ENCODE peak calls at places on chromosomes 3 and 15, in six cellular contexts. B, D, A, L, S and K are unnamed samples.

GRCh38 chr3:60497922-60498321 is 753.3 kb downstream of the FHIT start:
- DNase-seq in S (peak), A (no peak), D (no peak), L (no peak), B (no peak), K (no peak)

GRCh38 chr15:74191798-74192197 is 10.8 kb downstream of the STRA6 start:
- DNase-seq in D (no peak), A (no peak), S (no peak), B (no peak), L (no peak), K (no peak)

GRCh38 chr15:63041982-63042878 is at the start of gene TPM1:
- DNase-seq in A (peak), S (peak), B (no peak), L (peak), D (peak), K (no peak)

GRCh38 chr3:133917144-133917543 is 21.5 kb upstream of the RAB6B start:
- DNase-seq in D (no peak), B (no peak), A (no peak), L (no peak), S (no peak), K (no peak)

GRCh38 chr3:83426311-83426710 is 1532.5 kb upstream of the CADM2 start:
- DNase-seq in D (peak), A (no peak), L (no peak), B (no peak), S (no peak), K (no peak)

GRCh38 chr3:128482857-128483656 is 9.9 kb downstream of the GATA2 start:
- DNase-seq in B (no peak), D (peak), L (no peak), S (no peak), A (no peak), K (no peak)

GRCh38 chr15:75640483-75641175 is 605 bp upstream of the IMP3 start:
- DNase-seq in A (no peak), D (peak), B (peak), S (peak), L (no peak), K (no peak)

GRCh38 chr3:96491023-96491422 is 323.4 kb upstream of the EPHA6 start:
- DNase-seq in S (no peak), L (no peak), B (no peak), D (no peak), A (no peak), K (no peak)

GRCh38 chr3:65013053-65013452 is 325.3 kb upstream of the ADAMTS9 start:
- DNase-seq in L (no peak), D (no peak), B (no peak), S (no peak), A (no peak), K (no peak)

GRCh38 chr3:197394464-197395321 is 96.3 kb upstream of the DLG1 start:
- DNase-seq in B (peak), L (no peak), D (peak), A (peak), S (no peak), K (peak)

GRCh38 chr3:178439504-178439903 is 96.7 kb upstream of the KCNMB2 start:
- DNase-seq in A (no peak), D (peak), B (no peak), L (no peak), S (peak), K (no peak)

GRCh38 chr3:157819826-157820517 is 286.2 kb downstream of the SHOX2 start:
- DNase-seq in L (no peak), B (no peak), S (no peak), A (no peak), D (no peak), K (no peak)

GRCh38 chr15:28103402-28103801 is 4.3 kb upstream of the OCA2 start:
- DNase-seq in A (no peak), D (no peak), L (no peak), B (no peak), S (no peak), K (no peak)

GRCh38 chr3:183131186-183131585 is 31.3 kb downstream of the LAMP3 start:
- DNase-seq in B (no peak), L (no peak), D (no peak), S (no peak), A (no peak), K (no peak)

GRCh38 chr15:50685191-50685975 is 1.2 kb downstream of the TRPM7 start:
- DNase-seq in D (peak), S (no peak), A (no peak), L (no peak), B (no peak), K (no peak)

GRCh38 chr3:169104972-169105371 is 558.5 kb downstream of the MECOM start:
- DNase-seq in L (no peak), D (peak), S (no peak), B (no peak), A (no peak), K (no peak)

GRCh38 chr15:77966540-77967290 is 110.8 kb downstream of the TBC1D2B start:
- DNase-seq in S (peak), L (no peak), B (peak), A (no peak), D (peak), K (no peak)

GRCh38 chr15:55530861-55531313 is 22.9 kb upstream of the DNAAF4 start:
- DNase-seq in L (no peak), B (no peak), S (peak), A (no peak), D (peak), K (peak)

GRCh38 chr3:28349397-28350000 is 875 bp upstream of the AZI2 start:
- DNase-seq in A (no peak), L (no peak), B (no peak), D (peak), S (no peak), K (peak)

GRCh38 chr3:197801801-197802504 is 10.9 kb downstream of the LRCH3 start:
- DNase-seq in A (no peak), S (no peak), B (peak), L (no peak), D (peak), K (no peak)

GRCh38 chr3:78076379-78076778 is 1036.5 kb downstream of the ROBO2 start:
- DNase-seq in D (no peak), A (no peak), S (no peak), B (no peak), L (no peak), K (no peak)

GRCh38 chr3:45127130-45127822 is 18.9 kb downstream of the CDCP1 start:
- DNase-seq in A (no peak), S (no peak), B (no peak), L (no peak), D (peak), K (no peak)

GRCh38 chr3:98513136-98513535 is 9.6 kb downstream of the CLDND1 start:
- DNase-seq in A (no peak), B (no peak), L (no peak), D (peak), S (no peak), K (peak)

GRCh38 chr3:171757377-171758034 is 52.8 kb downstream of the PLD1 start:
- DNase-seq in S (no peak), D (no peak), A (no peak), B (no peak), L (no peak), K (no peak)

GRCh38 chr3:62686486-62686885 is 188.7 kb downstream of the CADPS start:
- DNase-seq in S (no peak), A (no peak), D (peak), B (no peak), L (no peak), K (peak)

GRCh38 chr3:71103430-71103881 is 480.1 kb downstream of the FOXP1 start:
- DNase-seq in L (peak), D (peak), S (no peak), A (no peak), B (no peak), K (no peak)

DNA sequence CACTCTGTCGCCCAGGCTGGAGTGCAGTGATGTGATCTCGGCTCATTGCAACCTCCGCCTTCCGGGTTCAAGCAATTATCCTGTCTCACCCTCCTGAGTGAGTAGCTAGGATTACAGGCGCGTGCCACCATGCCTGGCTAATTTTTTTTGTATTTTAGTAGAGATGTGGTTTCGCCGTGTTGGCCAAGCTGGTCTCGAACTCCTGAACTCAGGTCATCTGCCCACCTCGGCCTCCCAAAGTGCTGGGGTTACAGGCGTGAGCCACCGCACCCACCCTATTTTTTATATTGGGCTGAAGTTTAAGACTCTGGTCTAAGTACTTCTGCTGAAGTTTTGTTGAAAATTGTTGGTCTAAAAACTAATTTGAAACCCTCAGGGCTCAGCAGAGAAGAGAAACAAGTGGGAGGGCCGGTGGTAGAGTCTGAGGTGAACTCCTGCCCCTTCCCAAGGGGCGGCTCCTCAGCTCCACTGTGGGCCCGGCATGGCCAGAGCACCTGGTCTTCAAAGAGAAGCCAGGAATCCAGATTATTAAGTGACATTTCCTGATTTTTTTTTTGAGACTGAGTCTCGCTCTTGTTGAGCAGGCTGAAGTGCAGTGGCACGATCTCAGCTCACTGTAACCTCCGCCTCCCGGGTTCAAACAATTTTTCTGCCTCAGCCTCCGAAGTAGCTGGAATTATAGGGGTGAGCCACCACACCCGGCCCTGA is 4.0 kb downstream of the HDAC11 start:
- DNase-seq in S (no peak), B (no peak), D (no peak), L (peak), A (no peak), K (no peak)
- H3K27ac ChIP-seq in S (peak), B (no peak), D (no peak), L (peak), A (no peak), K (peak)

GRCh38 chr3:51679777-51680176 is 8.7 kb downstream of the TEX264 start:
- DNase-seq in B (no peak), A (no peak), S (no peak), D (no peak), L (no peak), K (no peak)
- H3K27ac ChIP-seq in B (no peak), A (no peak), S (no peak), D (no peak), L (no peak), K (peak)

GRCh38 chr3:185989511-185989910 is 51.7 kb upstream of the TRA2B start:
- DNase-seq in D (no peak), A (no peak), L (no peak), B (no peak), S (no peak), K (no peak)

GRCh38 chr3:185988816-185989175 is 51.0 kb upstream of the TRA2B start:
- DNase-seq in D (no peak), S (no peak), B (no peak), A (no peak), L (no peak), K (no peak)

GRCh38 chr3:185997130-185997529 is 59.3 kb upstream of the TRA2B start:
- DNase-seq in B (no peak), S (no peak), L (no peak), A (no peak), D (no peak), K (no peak)

GRCh38 chr3:185995352-185995751 is 57.5 kb upstream of the TRA2B start:
- DNase-seq in D (no peak), L (no peak), B (no peak), S (no peak), A (no peak), K (no peak)

DNA sequence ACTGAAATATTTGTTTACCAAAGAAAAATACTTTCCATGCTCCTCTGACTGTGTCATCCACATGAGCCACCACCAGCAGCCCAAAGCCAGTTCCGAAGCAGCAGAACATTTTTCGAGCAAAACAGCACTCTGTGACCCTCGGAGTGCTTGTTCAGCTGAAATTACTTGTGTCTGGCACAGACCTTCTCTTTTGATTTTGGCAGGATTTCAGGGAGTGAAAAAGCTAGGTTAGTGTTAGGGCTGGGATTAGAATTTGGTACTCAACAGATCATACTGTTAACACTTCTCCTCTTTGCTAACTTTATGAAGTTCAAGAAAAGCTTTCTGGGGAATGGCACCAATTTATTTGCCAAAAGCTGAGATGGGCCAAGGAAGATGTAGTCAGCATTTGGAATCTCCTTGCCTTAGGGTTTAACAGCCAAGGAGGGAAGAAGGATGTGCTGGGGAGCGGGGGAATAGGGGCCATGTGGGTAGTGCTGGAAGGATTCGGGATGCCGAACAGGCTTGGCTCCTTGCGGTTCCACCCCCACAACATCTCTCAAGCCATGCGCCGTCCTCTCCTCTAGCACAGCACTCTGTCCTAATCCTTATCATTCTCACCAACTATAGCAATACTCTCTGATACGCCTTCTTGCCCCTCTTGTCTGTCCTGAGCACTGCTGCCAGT is 55.1 kb upstream of the TRA2B start:
- DNase-seq in B (no peak), A (no peak), S (no peak), L (no peak), D (no peak), K (no peak)
- H3K27ac ChIP-seq in B (no peak), A (no peak), S (no peak), L (no peak), D (no peak), K (no peak)

GRCh38 chr3:5198313-5198677 is 10.8 kb downstream of the EDEM1 start:
- DNase-seq in B (no peak), D (no peak), S (no peak), L (no peak), A (no peak), K (no peak)

GRCh38 chr3:5202267-5202666 is 14.8 kb downstream of the EDEM1 start:
- DNase-seq in S (no peak), L (no peak), D (no peak), A (no peak), B (no peak), K (no peak)

GRCh38 chr3:5205165-5205941 is 17.8 kb downstream of the EDEM1 start:
- DNase-seq in D (no peak), S (no peak), B (no peak), L (no peak), A (no peak), K (no peak)

GRCh38 chr3:5198986-5199731 is 11.7 kb downstream of the EDEM1 start:
- DNase-seq in L (no peak), A (no peak), D (no peak), S (no peak), B (no peak), K (no peak)

GRCh38 chr3:5201536-5201935 is 14.0 kb downstream of the EDEM1 start:
- DNase-seq in B (no peak), S (no peak), D (no peak), L (no peak), A (no peak), K (no peak)
- H3K27ac ChIP-seq in B (no peak), S (no peak), D (no peak), L (no peak), A (no peak), K (peak)

DNA sequence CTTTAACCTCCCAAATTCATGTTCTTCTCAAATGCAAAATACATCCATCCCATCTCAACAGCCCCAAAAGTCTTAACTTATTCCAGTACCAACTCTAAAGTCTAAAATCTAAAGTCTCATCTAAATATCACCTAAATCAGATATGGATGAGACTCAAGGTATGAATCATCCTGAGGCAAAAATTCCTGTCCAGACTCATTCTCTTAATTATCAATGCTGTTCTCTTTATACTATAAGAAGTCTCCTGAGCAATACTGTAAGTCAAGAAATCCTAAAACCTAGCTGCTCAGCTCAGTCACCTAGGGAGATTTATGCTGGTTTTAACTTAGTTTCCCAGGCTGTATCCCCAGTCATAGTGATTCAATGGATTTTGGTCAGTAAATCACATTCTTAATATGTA is 11.1 kb downstream of the RAD18 start:
- DNase-seq in B (no peak), L (no peak), A (no peak), D (no peak), S (no peak), K (no peak)
- H3K27ac ChIP-seq in B (no peak), L (no peak), A (no peak), D (no peak), S (no peak), K (no peak)

GRCh38 chr3:57192028-57192427 is 7.8 kb downstream of the HESX1 start:
- DNase-seq in A (no peak), B (no peak), S (no peak), D (no peak), L (no peak), K (no peak)
- H3K27ac ChIP-seq in A (no peak), B (no peak), S (no peak), D (no peak), L (no peak), K (no peak)

GRCh38 chr3:112637700-112638099 is 3.2 kb downstream of the CCDC80 start:
- DNase-seq in A (no peak), S (no peak), L (no peak), D (no peak), B (no peak), K (no peak)
- H3K27ac ChIP-seq in A (peak), S (no peak), L (no peak), D (no peak), B (no peak), K (no peak)